ENCODE peak calls at places on chromosomes 1 and 21, in seven cellular contexts. G is GM20000, R is heart left ventricle, B is A673, M is mucosa of descending colon, T is neural crest cell, E is H9. O is an unnamed sample.
A peak's percentile ranks its signal among the peaks of the same experiment; 100 is the strongest.

GRCh38 chr21:34670220-34670961 is 1.6 kb downstream of the CLIC6 start:
- DNase-seq in E (peak; percentile 67), B (no peak), R (no peak), G (peak; percentile 69), M (peak; percentile 56), T (no peak), O (no peak)

GRCh38 chr21:28393279-28393678 is 599.4 kb downstream of the LTN1 start:
- DNase-seq in B (no peak), M (peak; percentile 71), E (no peak), G (no peak), R (no peak), T (no peak), O (peak; percentile 92)

GRCh38 chr1:245877976-245878375 is 629.1 kb downstream of the SMYD3 start:
- DNase-seq in E (no peak), R (no peak), B (no peak), G (no peak), M (no peak), T (no peak), O (no peak)

GRCh38 chr1:22231995-22232690 is 89.2 kb upstream of the WNT4 start:
- DNase-seq in T (no peak), G (no peak), M (no peak), E (no peak), R (no peak), B (no peak), O (no peak)

GRCh38 chr1:207316141-207316540 is 5.3 kb upstream of the CD55 start:
- DNase-seq in B (no peak), E (no peak), T (no peak), M (no peak), R (no peak), G (no peak), O (no peak)

GRCh38 chr1:224157316-224157715 is 25.7 kb upstream of the DEGS1 start:
- DNase-seq in E (no peak), M (no peak), R (no peak), T (no peak), B (no peak), G (no peak), O (no peak)

GRCh38 chr1:77888429-77889239 is at the start of gene NEXN:
- DNase-seq in E (peak; percentile 80), T (peak; percentile 60), M (peak; percentile 66), G (peak; percentile 45), B (peak; percentile 52), R (peak; percentile 85), O (peak; percentile 41)

GRCh38 chr21:45818904-45819285 is 162.7 kb upstream of the COL6A1 start:
- DNase-seq in G (no peak), B (peak; percentile 27), T (no peak), M (no peak), E (no peak), R (no peak), O (peak; percentile 80)

GRCh38 chr1:33358771-33359503 is 38.0 kb upstream of the A3GALT2 start:
- DNase-seq in R (no peak), T (no peak), E (no peak), M (no peak), G (no peak), B (no peak), O (no peak)

GRCh38 chr1:208054885-208055507 is 144.1 kb upstream of the CD34 start:
- DNase-seq in M (no peak), R (no peak), E (no peak), G (no peak), T (no peak), B (peak; percentile 6), O (no peak)

GRCh38 chr1:27603320-27603961 is 503 bp downstream of the AHDC1 start:
- DNase-seq in B (peak; percentile 52), G (peak; percentile 82), M (peak; percentile 70), T (no peak), E (no peak), R (no peak), O (peak; percentile 26)

GRCh38 chr1:26949266-26949925 is 10.9 kb downstream of the KDF1 start:
- DNase-seq in M (no peak), R (peak; percentile 18), T (no peak), E (no peak), G (no peak), B (no peak), O (no peak)

GRCh38 chr1:184191181-184191601 is 139.7 kb downstream of the TSEN15 start:
- DNase-seq in T (no peak), E (no peak), G (no peak), M (peak; percentile 43), R (peak; percentile 36), B (peak; percentile 4), O (no peak)

GRCh38 chr1:191618202-191618601 is 540.1 kb upstream of the RGS18 start:
- DNase-seq in B (no peak), G (no peak), E (no peak), R (no peak), T (no peak), M (no peak), O (no peak)

GRCh38 chr1:219058891-219059820 is 114.5 kb upstream of the LYPLAL1 start:
- DNase-seq in G (no peak), M (no peak), R (no peak), E (no peak), B (no peak), T (no peak), O (no peak)

GRCh38 chr1:203143671-203144070 is 16.1 kb downstream of the ADORA1 start:
- DNase-seq in B (no peak), M (no peak), R (no peak), T (no peak), E (no peak), G (no peak), O (no peak)

GRCh38 chr1:225768662-225769426 is 8.8 kb upstream of the SRP9 start:
- DNase-seq in B (no peak), R (no peak), T (no peak), G (no peak), E (no peak), M (no peak), O (no peak)

GRCh38 chr1:25184011-25184762 is 48.1 kb downstream of the SYF2 start:
- DNase-seq in G (no peak), T (no peak), E (no peak), R (no peak), M (no peak), B (no peak), O (no peak)

GRCh38 chr1:24964811-24965570 is 34.9 kb upstream of the RUNX3 start:
- DNase-seq in B (no peak), E (peak; percentile 44), M (peak; percentile 79), G (peak; percentile 88), T (no peak), R (no peak), O (no peak)

GRCh38 chr1:221117548-221117951 is 238.3 kb downstream of the HLX start:
- DNase-seq in T (no peak), E (no peak), R (peak; percentile 39), G (no peak), B (no peak), M (no peak), O (peak; percentile 73)

GRCh38 chr1:50633465-50633864 is 210.2 kb upstream of the DMRTA2 start:
- DNase-seq in M (no peak), B (no peak), T (no peak), G (no peak), R (no peak), E (no peak), O (no peak)

GRCh38 chr1:159856576-159856975 is 5.9 kb downstream of the VSIG8 start:
- DNase-seq in B (no peak), G (no peak), R (no peak), T (no peak), E (no peak), M (no peak), O (peak; percentile 13)

GRCh38 chr1:36446261-36446660 is 4.0 kb downstream of the OSCP1 start:
- DNase-seq in G (peak; percentile 46), T (peak; percentile 36), M (no peak), E (peak; percentile 81), B (peak; percentile 65), R (no peak), O (no peak)
- TF ChIP-seq CTCF in G (peak; percentile 50), T (peak; percentile 49), M (no peak), E (peak; percentile 72), B (peak; percentile 70), R (peak; percentile 35), O (no peak)

GRCh38 chr1:156439771-156440183 is 60.8 kb downstream of the MEF2D start:
- DNase-seq in R (no peak), T (no peak), E (peak; percentile 65), M (no peak), G (no peak), B (no peak), O (no peak)

GRCh38 chr1:156440689-156441437 is 59.7 kb downstream of the MEF2D start:
- DNase-seq in G (no peak), R (no peak), B (no peak), M (no peak), T (no peak), E (no peak), O (no peak)

GRCh38 chr1:156445789-156446263 is 54.7 kb downstream of the MEF2D start:
- DNase-seq in T (peak; percentile 88), G (peak; percentile 71), M (peak; percentile 90), E (peak; percentile 93), R (peak; percentile 69), B (peak; percentile 92), O (peak; percentile 91)

GRCh38 chr1:156448134-156448967 is 52.2 kb downstream of the MEF2D start:
- DNase-seq in M (no peak), T (no peak), G (no peak), B (no peak), R (no peak), E (no peak), O (no peak)

GRCh38 chr1:156444407-156445001 is 56.1 kb downstream of the MEF2D start:
- DNase-seq in E (no peak), M (no peak), R (no peak), B (peak; percentile 70), G (no peak), T (peak; percentile 49), O (peak; percentile 63)
- TF ChIP-seq CTCF in E (peak; percentile 84), M (no peak), R (peak; percentile 40), B (peak; percentile 62), G (peak; percentile 29), T (peak; percentile 74), O (peak; percentile 85)

GRCh38 chr1:201375169-201375568 is 2.3 kb downstream of the TNNT2 start:
- DNase-seq in M (no peak), R (no peak), B (no peak), G (no peak), T (no peak), E (no peak), O (no peak)
- TF ChIP-seq CTCF in M (no peak), R (peak; percentile 34), B (peak; percentile 31), G (no peak), T (no peak), E (peak; percentile 47), O (no peak)

GRCh38 chr1:193749868-193750267 is 563.5 kb upstream of the B3GALT2 start:
- DNase-seq in B (no peak), E (no peak), G (no peak), R (no peak), M (no peak), T (no peak), O (no peak)

GRCh38 chr1:193753038-193753756 is 566.8 kb upstream of the B3GALT2 start:
- DNase-seq in G (no peak), M (no peak), T (no peak), E (no peak), B (no peak), R (no peak), O (no peak)

GRCh38 chr1:193754732-193755427 is 568.5 kb upstream of the B3GALT2 start:
- DNase-seq in G (no peak), M (no peak), R (no peak), B (peak; percentile 29), T (no peak), E (no peak), O (peak; percentile 24)

DNA sequence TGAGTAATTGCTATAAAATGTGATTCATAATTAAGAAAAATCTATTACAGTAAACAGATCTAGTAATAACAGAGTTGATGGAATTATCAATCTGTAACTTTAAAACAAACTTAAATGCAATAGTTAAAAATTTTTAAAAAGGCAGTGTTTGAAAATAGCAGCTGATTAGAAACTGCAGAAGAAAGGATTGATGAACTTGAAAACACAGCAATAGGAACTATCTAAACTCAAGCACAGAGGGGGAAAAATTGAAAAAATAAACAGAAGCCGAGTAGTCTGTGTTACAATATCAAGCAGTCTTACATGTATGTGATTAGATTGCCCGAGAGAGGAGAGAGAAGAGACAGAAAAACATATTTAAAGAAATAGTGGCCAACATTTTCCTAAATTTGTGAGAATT is 569.0 kb upstream of the B3GALT2 start:
- DNase-seq in T (no peak), E (no peak), B (no peak), M (no peak), G (no peak), R (no peak), O (no peak)
- TF ChIP-seq CTCF in T (no peak), E (no peak), B (no peak), M (no peak), G (no peak), R (no peak), O (no peak)

O was measured in MCF 10A.